ENCODE peak calls at places on chromosomes 7 and 10, in nine cellular contexts. C, X, E, I, Y, R, N, U and K are unnamed samples.

GRCh38 chr7:66409493-66409892 is 204.4 kb downstream of the TPST1 start:
- DNase-seq in U (no peak), I (no peak), X (no peak), E (no peak), Y (no peak), C (no peak), R (no peak), N (no peak), K (no peak)

GRCh38 chr7:92633211-92633906 is 43.2 kb upstream of the FAM133B start:
- DNase-seq in E (no peak), I (peak), R (peak), Y (no peak), U (peak), X (no peak), N (no peak), C (no peak), K (peak)

GRCh38 chr7:11540271-11540761 is 291.7 kb downstream of the THSD7A start:
- DNase-seq in E (no peak), I (peak), C (no peak), N (no peak), R (no peak), Y (peak), X (no peak), U (peak), K (no peak)

GRCh38 chr10:91032614-91033248 is 111.8 kb upstream of the ANKRD1 start:
- DNase-seq in E (no peak), C (no peak), U (peak), N (peak), Y (no peak), X (no peak), I (no peak), R (peak), K (no peak)

GRCh38 chr7:16412535-16413247 is 8.6 kb downstream of the CRPPA start:
- DNase-seq in E (no peak), N (no peak), R (no peak), U (no peak), X (no peak), I (no peak), C (no peak), Y (no peak), K (no peak)

GRCh38 chr10:111996103-111996502 is 187.5 kb downstream of the GPAM start:
- DNase-seq in R (no peak), N (no peak), U (no peak), I (no peak), X (no peak), Y (no peak), C (no peak), E (no peak), K (no peak)

GRCh38 chr7:142859829-142860228 is 5.0 kb downstream of the EPHB6 start:
- DNase-seq in C (no peak), N (no peak), X (no peak), R (peak), E (no peak), U (peak), I (peak), Y (no peak), K (no peak)

GRCh38 chr7:154744226-154744860 is 258.6 kb downstream of the PAXIP1 start:
- DNase-seq in X (no peak), E (no peak), Y (peak), C (peak), N (no peak), R (no peak), U (no peak), I (no peak), K (peak)

GRCh38 chr10:68125770-68126169 is 16.5 kb downstream of the MYPN start:
- DNase-seq in E (no peak), C (no peak), X (no peak), U (no peak), I (no peak), R (no peak), Y (no peak), N (no peak), K (no peak)

GRCh38 chr10:31133628-31134302 is 102.1 kb upstream of the ZNF438 start:
- DNase-seq in C (peak), E (peak), X (peak), R (peak), Y (peak), U (peak), N (peak), I (peak), K (peak)